ENCODE peak calls at places on chromosomes 12 and 14, in eight cellular contexts. One of them, this sample, is unnamed.

GRCh38 chr12:10998204-10998603 is at the start of gene TAS2R20:
- DNase-seq in heart left ventricle: no peak
- DNase-seq in AG04449: no peak
- DNase-seq in cardiac fibroblast: no peak
- DNase-seq in body of pancreas: no peak
- DNase-seq in OCI-LY7: no peak
- DNase-seq in fibroblast of lung: no peak
- DNase-seq in dorsolateral prefrontal cortex: no peak
- DNase-seq in this sample: no peak

GRCh38 chr12:115201928-115202327 is 518.0 kb upstream of the TBX3 start:
- DNase-seq in heart left ventricle: no peak
- DNase-seq in body of pancreas: no peak
- DNase-seq in fibroblast of lung: peak; percentile 26
- DNase-seq in AG04449: no peak
- DNase-seq in cardiac fibroblast: peak; percentile 14
- DNase-seq in dorsolateral prefrontal cortex: no peak
- DNase-seq in OCI-LY7: no peak
- DNase-seq in this sample: no peak

GRCh38 chr12:130041983-130042812 is 120.1 kb upstream of the FZD10 start:
- DNase-seq in body of pancreas: peak; percentile 40
- DNase-seq in cardiac fibroblast: no peak
- DNase-seq in AG04449: no peak
- DNase-seq in dorsolateral prefrontal cortex: peak; percentile 82
- DNase-seq in fibroblast of lung: no peak
- DNase-seq in heart left ventricle: no peak
- DNase-seq in OCI-LY7: no peak
- DNase-seq in this sample: no peak

GRCh38 chr12:126083931-126084330 is 1018.7 kb downstream of the AACS start:
- DNase-seq in body of pancreas: peak; percentile 84
- DNase-seq in dorsolateral prefrontal cortex: no peak
- DNase-seq in cardiac fibroblast: no peak
- DNase-seq in fibroblast of lung: no peak
- DNase-seq in OCI-LY7: no peak
- DNase-seq in heart left ventricle: no peak
- DNase-seq in AG04449: no peak
- DNase-seq in this sample: no peak

GRCh38 chr14:50357124-50357523 is 39.6 kb downstream of the CDKL1 start:
- DNase-seq in dorsolateral prefrontal cortex: no peak
- DNase-seq in cardiac fibroblast: no peak
- DNase-seq in heart left ventricle: no peak
- DNase-seq in OCI-LY7: no peak
- DNase-seq in body of pancreas: no peak
- DNase-seq in fibroblast of lung: no peak
- DNase-seq in AG04449: no peak
- DNase-seq in this sample: no peak

GRCh38 chr12:6821674-6822433 is at the start of gene GPR162:
- DNase-seq in cardiac fibroblast: peak; percentile 72
- DNase-seq in OCI-LY7: no peak
- DNase-seq in heart left ventricle: peak; percentile 77
- DNase-seq in fibroblast of lung: peak; percentile 61
- DNase-seq in body of pancreas: peak; percentile 57
- DNase-seq in AG04449: no peak
- DNase-seq in dorsolateral prefrontal cortex: peak; percentile 51
- DNase-seq in this sample: no peak

GRCh38 chr14:60324837-60325236 is 75.8 kb downstream of the PPM1A start:
- DNase-seq in body of pancreas: no peak
- DNase-seq in AG04449: no peak
- DNase-seq in fibroblast of lung: no peak
- DNase-seq in heart left ventricle: no peak
- DNase-seq in OCI-LY7: no peak
- DNase-seq in cardiac fibroblast: no peak
- DNase-seq in dorsolateral prefrontal cortex: no peak
- DNase-seq in this sample: no peak

GRCh38 chr12:72072613-72073212 is 134.1 kb downstream of the TPH2 start:
- DNase-seq in heart left ventricle: no peak
- DNase-seq in cardiac fibroblast: no peak
- DNase-seq in fibroblast of lung: no peak
- DNase-seq in AG04449: no peak
- DNase-seq in OCI-LY7: no peak
- DNase-seq in body of pancreas: no peak
- DNase-seq in dorsolateral prefrontal cortex: no peak
- DNase-seq in this sample: no peak

GRCh38 chr12:123483602-123484273 is 25.8 kb downstream of the SNRNP35 start:
- DNase-seq in OCI-LY7: peak; percentile 48
- DNase-seq in heart left ventricle: no peak
- DNase-seq in AG04449: no peak
- DNase-seq in dorsolateral prefrontal cortex: no peak
- DNase-seq in cardiac fibroblast: no peak
- DNase-seq in fibroblast of lung: no peak
- DNase-seq in body of pancreas: no peak
- DNase-seq in this sample: no peak

GRCh38 chr12:6807170-6807569 is 14.5 kb upstream of the GPR162 start:
- DNase-seq in AG04449: no peak
- DNase-seq in fibroblast of lung: no peak
- DNase-seq in dorsolateral prefrontal cortex: no peak
- DNase-seq in cardiac fibroblast: no peak
- DNase-seq in body of pancreas: no peak
- DNase-seq in heart left ventricle: no peak
- DNase-seq in OCI-LY7: no peak
- DNase-seq in this sample: no peak

GRCh38 chr12:109772622-109773321 is 59.1 kb downstream of the FAM222A start:
- DNase-seq in OCI-LY7: no peak
- DNase-seq in cardiac fibroblast: no peak
- DNase-seq in dorsolateral prefrontal cortex: peak; percentile 39
- DNase-seq in heart left ventricle: no peak
- DNase-seq in fibroblast of lung: no peak
- DNase-seq in AG04449: no peak
- DNase-seq in body of pancreas: no peak
- DNase-seq in this sample: no peak

GRCh38 chr12:48197967-48198618 is 5.0 kb downstream of the OR10AD1 start:
- DNase-seq in heart left ventricle: peak; percentile 99
- DNase-seq in fibroblast of lung: peak; percentile 95
- DNase-seq in cardiac fibroblast: peak; percentile 96
- DNase-seq in body of pancreas: peak; percentile 97
- DNase-seq in AG04449: peak; percentile 45
- DNase-seq in OCI-LY7: peak; percentile 88
- DNase-seq in dorsolateral prefrontal cortex: peak; percentile 96
- DNase-seq in this sample: peak; percentile 62

GRCh38 chr14:92556255-92556741 is 42.7 kb downstream of the RIN3 start:
- DNase-seq in OCI-LY7: no peak
- DNase-seq in body of pancreas: no peak
- DNase-seq in AG04449: no peak
- DNase-seq in dorsolateral prefrontal cortex: no peak
- DNase-seq in heart left ventricle: no peak
- DNase-seq in fibroblast of lung: no peak
- DNase-seq in cardiac fibroblast: no peak
- DNase-seq in this sample: no peak

GRCh38 chr14:92552066-92552465 is 38.5 kb downstream of the RIN3 start:
- DNase-seq in heart left ventricle: no peak
- DNase-seq in OCI-LY7: no peak
- DNase-seq in fibroblast of lung: no peak
- DNase-seq in cardiac fibroblast: no peak
- DNase-seq in AG04449: no peak
- DNase-seq in body of pancreas: no peak
- DNase-seq in dorsolateral prefrontal cortex: no peak
- DNase-seq in this sample: no peak

GRCh38 chr14:92551066-92551841 is 37.7 kb downstream of the RIN3 start:
- DNase-seq in OCI-LY7: peak; percentile 54
- DNase-seq in fibroblast of lung: no peak
- DNase-seq in cardiac fibroblast: no peak
- DNase-seq in body of pancreas: no peak
- DNase-seq in dorsolateral prefrontal cortex: no peak
- DNase-seq in heart left ventricle: no peak
- DNase-seq in AG04449: no peak
- DNase-seq in this sample: no peak

GRCh38 chr14:92555440-92556111 is 42.0 kb downstream of the RIN3 start:
- DNase-seq in OCI-LY7: no peak
- DNase-seq in body of pancreas: peak; percentile 20
- DNase-seq in cardiac fibroblast: no peak
- DNase-seq in dorsolateral prefrontal cortex: no peak
- DNase-seq in AG04449: no peak
- DNase-seq in fibroblast of lung: no peak
- DNase-seq in heart left ventricle: no peak
- DNase-seq in this sample: no peak

DNA sequence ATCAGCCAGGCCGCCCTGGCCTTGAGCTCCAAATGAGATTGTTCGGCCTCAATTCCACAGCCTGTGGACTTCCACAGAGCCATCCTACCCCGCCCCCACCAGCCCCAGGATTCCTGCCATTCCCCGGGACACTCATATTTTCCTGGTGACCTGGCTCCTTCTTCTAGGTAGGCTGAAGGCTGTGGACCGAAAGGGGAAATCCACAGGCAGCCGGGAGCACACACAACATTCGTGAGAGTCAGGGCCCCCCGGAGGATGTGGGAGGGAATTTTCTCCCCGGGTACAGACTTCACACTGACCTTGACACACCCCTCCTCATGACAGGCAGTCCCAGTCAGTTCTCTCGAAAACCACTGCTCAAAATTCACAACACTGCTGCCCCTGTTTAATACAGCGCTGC is 39.9 kb downstream of the RIN3 start:
- DNase-seq in cardiac fibroblast: peak; percentile 60
- DNase-seq in body of pancreas: no peak
- DNase-seq in AG04449: no peak
- DNase-seq in dorsolateral prefrontal cortex: no peak
- DNase-seq in heart left ventricle: no peak
- DNase-seq in OCI-LY7: no peak
- DNase-seq in fibroblast of lung: peak; percentile 20
- DNase-seq in this sample: no peak
- TF ChIP-seq CTCF in cardiac fibroblast: peak; percentile 16
- TF ChIP-seq CTCF in body of pancreas: no peak
- TF ChIP-seq CTCF in AG04449: peak; percentile 21
- TF ChIP-seq CTCF in dorsolateral prefrontal cortex: no peak
- TF ChIP-seq CTCF in heart left ventricle: no peak
- TF ChIP-seq CTCF in OCI-LY7: peak; percentile 36
- TF ChIP-seq CTCF in fibroblast of lung: peak; percentile 10
- TF ChIP-seq CTCF in this sample: peak; percentile 9

DNA sequence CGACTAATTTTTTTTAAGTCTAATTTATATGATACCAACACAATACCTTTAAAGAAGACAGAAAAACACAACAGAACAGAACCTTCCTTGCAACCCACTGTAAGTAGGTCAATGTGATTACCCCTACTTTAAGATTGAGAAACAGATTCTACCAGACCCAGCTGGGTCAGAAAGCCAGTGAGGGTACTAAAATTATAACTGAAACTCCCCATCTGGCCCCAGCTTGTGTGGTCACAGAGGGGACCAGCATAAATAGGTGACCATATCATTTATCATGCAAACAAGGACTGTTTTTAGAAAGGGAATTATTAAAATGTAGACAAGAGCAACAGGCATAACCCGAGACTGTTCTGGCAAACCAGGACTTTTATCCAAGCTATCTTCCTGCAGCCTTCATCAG is 30.1 kb upstream of the FRMD6 start:
- DNase-seq in body of pancreas: no peak
- DNase-seq in fibroblast of lung: no peak
- DNase-seq in heart left ventricle: no peak
- DNase-seq in cardiac fibroblast: no peak
- DNase-seq in OCI-LY7: no peak
- DNase-seq in AG04449: no peak
- DNase-seq in dorsolateral prefrontal cortex: no peak
- DNase-seq in this sample: no peak
- H3K4me3 ChIP-seq in body of pancreas: no peak overlapping the region
- H3K4me3 ChIP-seq in fibroblast of lung: no peak overlapping the region
- H3K4me3 ChIP-seq in heart left ventricle: no peak overlapping the region
- H3K4me3 ChIP-seq in cardiac fibroblast: no peak overlapping the region
- H3K4me3 ChIP-seq in OCI-LY7: no peak overlapping the region
- H3K4me3 ChIP-seq in AG04449: no peak overlapping the region
- H3K4me3 ChIP-seq in dorsolateral prefrontal cortex: no peak overlapping the region
- H3K4me3 ChIP-seq in this sample: no peak overlapping the region

GRCh38 chr14:95218006-95218405 is 60.7 kb upstream of the DICER1 start:
- DNase-seq in OCI-LY7: no peak
- DNase-seq in dorsolateral prefrontal cortex: no peak
- DNase-seq in AG04449: no peak
- DNase-seq in heart left ventricle: no peak
- DNase-seq in body of pancreas: no peak
- DNase-seq in fibroblast of lung: no peak
- DNase-seq in cardiac fibroblast: no peak
- DNase-seq in this sample: no peak
- TF ChIP-seq CTCF in OCI-LY7: no peak
- TF ChIP-seq CTCF in dorsolateral prefrontal cortex: no peak
- TF ChIP-seq CTCF in AG04449: no peak
- TF ChIP-seq CTCF in heart left ventricle: no peak
- TF ChIP-seq CTCF in body of pancreas: no peak
- TF ChIP-seq CTCF in fibroblast of lung: no peak
- TF ChIP-seq CTCF in cardiac fibroblast: no peak
- TF ChIP-seq CTCF in this sample: no peak

GRCh38 chr14:91395466-91395865 is 22.2 kb downstream of the CCDC88C start:
- DNase-seq in AG04449: no peak
- DNase-seq in cardiac fibroblast: no peak
- DNase-seq in body of pancreas: no peak
- DNase-seq in heart left ventricle: no peak
- DNase-seq in dorsolateral prefrontal cortex: no peak
- DNase-seq in OCI-LY7: no peak
- DNase-seq in fibroblast of lung: no peak
- DNase-seq in this sample: no peak

GRCh38 chr14:91396959-91397815 is 20.4 kb downstream of the CCDC88C start:
- DNase-seq in fibroblast of lung: no peak
- DNase-seq in AG04449: no peak
- DNase-seq in dorsolateral prefrontal cortex: no peak
- DNase-seq in OCI-LY7: peak; percentile 87
- DNase-seq in heart left ventricle: no peak
- DNase-seq in body of pancreas: peak; percentile 66
- DNase-seq in cardiac fibroblast: no peak
- DNase-seq in this sample: no peak

GRCh38 chr14:91398192-91398591 is 19.4 kb downstream of the CCDC88C start:
- DNase-seq in dorsolateral prefrontal cortex: no peak
- DNase-seq in cardiac fibroblast: no peak
- DNase-seq in fibroblast of lung: no peak
- DNase-seq in heart left ventricle: no peak
- DNase-seq in OCI-LY7: no peak
- DNase-seq in AG04449: no peak
- DNase-seq in body of pancreas: no peak
- DNase-seq in this sample: no peak

GRCh38 chr14:91394105-91395081 is 23.2 kb downstream of the CCDC88C start:
- DNase-seq in AG04449: no peak
- DNase-seq in body of pancreas: no peak
- DNase-seq in cardiac fibroblast: no peak
- DNase-seq in dorsolateral prefrontal cortex: no peak
- DNase-seq in OCI-LY7: no peak
- DNase-seq in fibroblast of lung: no peak
- DNase-seq in heart left ventricle: no peak
- DNase-seq in this sample: no peak

GRCh38 chr14:91395998-91396660 is 21.5 kb downstream of the CCDC88C start:
- DNase-seq in OCI-LY7: no peak
- DNase-seq in AG04449: no peak
- DNase-seq in dorsolateral prefrontal cortex: no peak
- DNase-seq in cardiac fibroblast: no peak
- DNase-seq in heart left ventricle: no peak
- DNase-seq in fibroblast of lung: no peak
- DNase-seq in body of pancreas: no peak
- DNase-seq in this sample: no peak
- H3K4me3 ChIP-seq in OCI-LY7: peak overlapping the region; percentile 63
- H3K4me3 ChIP-seq in AG04449: no peak overlapping the region
- H3K4me3 ChIP-seq in dorsolateral prefrontal cortex: peak overlapping the region; percentile 4
- H3K4me3 ChIP-seq in cardiac fibroblast: no peak overlapping the region
- H3K4me3 ChIP-seq in heart left ventricle: no peak overlapping the region
- H3K4me3 ChIP-seq in fibroblast of lung: no peak overlapping the region
- H3K4me3 ChIP-seq in body of pancreas: no peak overlapping the region
- H3K4me3 ChIP-seq in this sample: no peak overlapping the region

DNA sequence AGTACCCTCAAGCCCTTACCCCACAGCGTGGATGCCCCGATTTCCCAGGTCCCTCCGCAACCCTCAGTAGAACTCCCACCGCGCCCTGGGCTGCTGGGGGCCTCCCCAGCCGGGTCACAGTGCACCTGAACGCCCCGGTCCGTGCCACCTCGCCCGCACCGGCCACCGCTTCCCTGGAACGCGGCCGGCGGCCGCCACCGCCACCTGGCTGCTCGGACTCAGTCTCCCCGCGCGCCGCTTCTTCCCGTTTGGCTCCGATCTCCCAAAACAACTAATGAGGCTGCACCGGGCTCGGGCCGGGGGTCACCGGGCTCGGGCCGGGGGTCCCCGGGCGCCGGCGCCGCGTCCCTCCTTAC is 1.0 kb downstream of the ITPK1 start:
- DNase-seq in OCI-LY7: peak; percentile 32
- DNase-seq in cardiac fibroblast: no peak
- DNase-seq in AG04449: no peak
- DNase-seq in body of pancreas: peak; percentile 37
- DNase-seq in fibroblast of lung: no peak
- DNase-seq in heart left ventricle: peak; percentile 72
- DNase-seq in dorsolateral prefrontal cortex: no peak
- DNase-seq in this sample: no peak
- TF ChIP-seq CTCF in OCI-LY7: peak; percentile 23
- TF ChIP-seq CTCF in cardiac fibroblast: no peak
- TF ChIP-seq CTCF in AG04449: no peak
- TF ChIP-seq CTCF in body of pancreas: peak; percentile 27
- TF ChIP-seq CTCF in fibroblast of lung: no peak
- TF ChIP-seq CTCF in heart left ventricle: peak; percentile 35
- TF ChIP-seq CTCF in dorsolateral prefrontal cortex: peak; percentile 39
- TF ChIP-seq CTCF in this sample: no peak

This sample was measured in epithelial cell of proximal tubule.